ENCODE peak calls at places on chromosomes 6 and 20, in seven cellular contexts. S, T, H, W, C, A and B are unnamed samples.

GRCh38 chr6:143538374-143538773 is 26.9 kb upstream of the FUCA2 start:
- DNase-seq in W (no peak), C (no peak), S (no peak), A (no peak), H (no peak), T (no peak), B (no peak)

GRCh38 chr6:45483501-45483900 is 105.8 kb upstream of the SUPT3H start:
- DNase-seq in W (peak; percentile 45), H (no peak), A (no peak), C (no peak), S (no peak), T (no peak), B (no peak)

GRCh38 chr6:21747441-21747840 is 153.9 kb downstream of the SOX4 start:
- DNase-seq in S (no peak), A (no peak), W (no peak), C (no peak), H (no peak), T (no peak), B (no peak)

GRCh38 chr6:167314180-167314821 is 10.6 kb upstream of the TTLL2 start:
- DNase-seq in T (no peak), C (no peak), A (no peak), H (no peak), S (no peak), W (no peak), B (no peak)

GRCh38 chr20:11403711-11404110 is 514.0 kb upstream of the BTBD3 start:
- DNase-seq in T (no peak), W (no peak), C (no peak), A (no peak), H (peak; percentile 58), S (no peak), B (no peak)

GRCh38 chr6:36754582-36755434 is 57.2 kb downstream of the RAB44 start:
- DNase-seq in S (no peak), T (no peak), H (no peak), C (no peak), A (no peak), W (no peak), B (no peak)

GRCh38 chr20:59958123-59958522 is at the start of gene CDH26:
- DNase-seq in T (no peak), A (no peak), C (no peak), H (no peak), W (no peak), S (no peak), B (no peak)

GRCh38 chr20:63089051-63089907 is 82.5 kb upstream of the BHLHE23 start:
- DNase-seq in H (no peak), T (no peak), W (no peak), S (peak; percentile 15), A (no peak), C (no peak), B (no peak)

GRCh38 chr20:20731000-20731944 is 18.8 kb upstream of the RALGAPA2 start:
- DNase-seq in A (no peak), W (no peak), C (no peak), T (no peak), S (no peak), H (peak; percentile 24), B (no peak)

GRCh38 chr20:3701061-3701998 is 11.1 kb downstream of the SIGLEC1 start:
- DNase-seq in H (no peak), T (no peak), W (no peak), S (no peak), A (no peak), C (no peak), B (no peak)

GRCh38 chr6:166726193-166726592 is 99.1 kb upstream of the RPS6KA2 start:
- DNase-seq in A (no peak), T (no peak), S (no peak), H (no peak), C (no peak), W (no peak), B (no peak)

GRCh38 chr6:11711644-11711993 is 67.0 kb downstream of the ADTRP start:
- DNase-seq in T (no peak), A (peak; percentile 49), W (no peak), H (no peak), S (no peak), C (no peak), B (no peak)
- H3K4me3 ChIP-seq in T (no peak overlapping the region), A (no peak overlapping the region), W (no peak overlapping the region), H (no peak overlapping the region), S (no peak overlapping the region), C (no peak overlapping the region), B (no peak overlapping the region)

GRCh38 chr6:12472601-12473038 is 182.5 kb downstream of the EDN1 start:
- DNase-seq in H (peak; percentile 75), W (no peak), A (no peak), T (no peak), S (peak; percentile 100), C (peak; percentile 48), B (no peak)
- H3K27ac ChIP-seq in H (no peak overlapping the region), W (no peak overlapping the region), A (no peak overlapping the region), T (no peak overlapping the region), S (peak overlapping the region; percentile 91), C (no peak overlapping the region), B (no peak overlapping the region)

DNA sequence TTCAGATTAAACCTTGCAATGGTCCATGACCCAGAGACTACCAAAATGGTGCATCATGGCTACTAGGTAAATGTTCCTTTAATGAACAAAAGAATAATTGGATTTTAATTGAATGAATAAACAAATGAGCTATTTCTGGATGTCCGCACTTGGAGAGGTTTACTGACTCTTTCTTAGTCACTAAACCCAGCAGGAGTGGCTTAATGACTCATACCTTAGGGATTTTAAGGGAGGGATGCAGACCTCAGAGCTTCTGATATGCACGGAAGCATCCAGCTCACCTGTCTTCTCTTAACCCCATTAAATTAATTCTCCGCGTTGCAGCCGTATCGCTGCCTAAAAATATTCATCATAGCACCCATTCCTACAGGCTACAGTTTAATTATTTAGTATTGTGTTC is 970.0 kb upstream of the SLC35B3 start:
- DNase-seq in T (peak; percentile 72), W (peak; percentile 14), C (no peak), A (no peak), S (peak; percentile 85), H (no peak), B (no peak)
- H3K4me3 ChIP-seq in T (no peak overlapping the region), W (no peak overlapping the region), C (no peak overlapping the region), A (no peak overlapping the region), S (no peak overlapping the region), H (no peak overlapping the region), B (no peak overlapping the region)

DNA sequence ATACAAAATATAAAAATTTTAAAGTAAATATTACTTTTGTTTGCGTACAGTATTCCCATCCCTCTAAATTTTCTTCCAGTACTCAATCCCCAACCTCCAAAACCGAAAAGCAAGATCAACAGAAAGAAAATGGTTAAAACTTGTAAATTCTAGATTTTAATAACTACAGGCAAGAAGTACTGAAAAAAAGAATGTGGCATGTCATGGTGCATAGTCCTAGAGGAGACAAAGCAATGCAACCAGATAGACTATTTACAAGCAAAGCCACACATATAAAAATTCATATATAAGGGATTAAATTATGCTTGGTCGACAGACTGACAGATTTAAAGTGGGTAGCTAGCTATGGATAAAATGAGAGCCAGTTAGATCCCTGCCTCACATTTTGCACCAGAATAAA is 56.5 kb upstream of the HFE start:
- DNase-seq in T (no peak), A (no peak), H (no peak), W (no peak), C (no peak), S (no peak), B (no peak)
- H3K27ac ChIP-seq in T (peak overlapping the region; percentile 98), A (no peak overlapping the region), H (peak overlapping the region; percentile 86), W (peak overlapping the region; percentile 91), C (no peak overlapping the region), S (no peak overlapping the region), B (peak overlapping the region; percentile 76)